ENCODE peak calls at places on chromosomes 12 and 14, in ten cellular contexts. U, M, I, H, C, O, V, Q, F and K are unnamed samples.

GRCh38 chr12:95977764-95978305 is 18.3 kb downstream of the HAL start:
- DNase-seq in U (no peak), M (no peak), I (no peak), H (no peak), C (no peak), O (no peak), V (no peak), Q (no peak), F (peak; percentile 22), K (no peak)

GRCh38 chr12:106487664-106488063 is 95.1 kb upstream of the RFX4 start:
- DNase-seq in U (no peak), M (no peak), I (no peak), H (no peak), C (no peak), O (no peak), V (no peak), Q (no peak), F (no peak), K (no peak)

GRCh38 chr12:916240-916639 is 33.3 kb downstream of the RAD52 start:
- DNase-seq in U (no peak), M (peak; percentile 4), I (no peak), H (no peak), C (peak; percentile 54), O (no peak), V (no peak), Q (no peak), F (no peak), K (no peak)

GRCh38 chr12:97385121-97385520 is 77.5 kb upstream of the RMST start:
- DNase-seq in U (no peak), M (no peak), I (no peak), H (no peak), C (no peak), O (no peak), V (no peak), Q (no peak), F (no peak), K (no peak)

GRCh38 chr12:12033589-12034223 is 37.0 kb upstream of the BCL2L14 start:
- DNase-seq in U (no peak), M (no peak), I (no peak), H (no peak), C (no peak), O (no peak), V (no peak), Q (no peak), F (no peak), K (no peak)

GRCh38 chr14:75753696-75754095 is 92.7 kb downstream of the TTLL5 start:
- DNase-seq in U (no peak), M (no peak), I (no peak), H (no peak), C (no peak), O (no peak), V (no peak), Q (no peak), F (no peak), K (no peak)

GRCh38 chr12:129145381-129145780 is 292.1 kb downstream of the GLT1D1 start:
- DNase-seq in U (no peak), M (no peak), I (no peak), H (no peak), C (no peak), O (no peak), V (no peak), Q (no peak), F (no peak), K (no peak)

GRCh38 chr14:102775855-102776760 is 1.1 kb upstream of the TRAF3 start:
- DNase-seq in U (peak; percentile 23), M (no peak), I (no peak), H (peak; percentile 48), C (no peak), O (no peak), V (no peak), Q (no peak), F (no peak), K (no peak)

GRCh38 chr12:84058136-84058535 is 854.5 kb downstream of the SLC6A15 start:
- DNase-seq in U (no peak), M (no peak), I (no peak), H (no peak), C (no peak), O (no peak), V (no peak), Q (no peak), F (no peak), K (no peak)

GRCh38 chr12:119423285-119423684 is 88.8 kb downstream of the CCDC60 start:
- DNase-seq in U (no peak), M (no peak), I (no peak), H (no peak), C (no peak), O (no peak), V (no peak), Q (no peak), F (no peak), K (peak; percentile 26)

GRCh38 chr12:66066071-66066928 is 64.2 kb downstream of the LLPH start:
- DNase-seq in U (no peak), M (no peak), I (no peak), H (no peak), C (no peak), O (no peak), V (no peak), Q (peak; percentile 90), F (no peak), K (peak; percentile 91)